ENCODE peak calls at places on chromosomes 4 and X, in five cellular contexts. S is HEK293T, R is HepG2, B is NT2/D1, K is H1. H is an unnamed sample.

GRCh38 chr4:41216294-41217019 is 2.1 kb upstream of the APBB2 start:
- DNase-seq in B (peak; percentile 44), R (peak; percentile 84), K (peak; percentile 62), S (peak; percentile 77), H (peak; percentile 55)

GRCh38 chr4:16205298-16206164 is 20.7 kb downstream of the TAPT1 start:
- DNase-seq in K (no peak), S (peak; percentile 60), R (peak; percentile 31), B (no peak), H (no peak)

GRCh38 chrX:139898334-139898733 is 34.5 kb downstream of the ATP11C start:
- DNase-seq in B (no peak), R (no peak), K (no peak), S (no peak), H (no peak)

GRCh38 chr4:1012031-1012739 is 759 bp downstream of the FGFRL1 start:
- DNase-seq in B (no peak), R (peak; percentile 51), S (no peak), K (no peak), H (no peak)

GRCh38 chrX:48590203-48591103 is 6.8 kb upstream of the WDR13 start:
- DNase-seq in K (no peak), R (peak; percentile 18), B (no peak), S (no peak), H (no peak)

GRCh38 chrX:119168104-119168503 is 40.5 kb upstream of the KIAA1210 start:
- DNase-seq in K (no peak), R (no peak), S (no peak), B (no peak), H (no peak)

GRCh38 chr4:83581411-83582288 is 45.7 kb downstream of the GPAT3 start:
- DNase-seq in S (no peak), K (no peak), B (no peak), R (no peak), H (peak; percentile 39)

GRCh38 chr4:67087897-67088296 is 457.4 kb downstream of the CENPC start:
- DNase-seq in R (peak; percentile 27), S (peak; percentile 14), K (peak; percentile 10), B (peak; percentile 32), H (no peak)

GRCh38 chrX:123504047-123504446 is 228.8 kb downstream of the THOC2 start:
- DNase-seq in K (no peak), R (no peak), B (no peak), S (no peak), H (no peak)

GRCh38 chr4:26325191-26325590 is 4.4 kb downstream of the RBPJ start:
- DNase-seq in B (no peak), S (no peak), K (no peak), R (peak; percentile 42), H (no peak)

GRCh38 chrX:102339312-102340298 is 92.6 kb downstream of the NXF2 start:
- DNase-seq in K (no peak), S (no peak), R (no peak), B (no peak), H (no peak)

GRCh38 chr4:25814323-25814722 is 48.5 kb downstream of the SEL1L3 start:
- DNase-seq in R (no peak), B (no peak), S (no peak), K (no peak), H (no peak)

GRCh38 chr4:71009796-71010588 is 16.5 kb downstream of the DCK start:
- DNase-seq in B (no peak), R (peak; percentile 50), K (no peak), S (peak; percentile 34), H (no peak)

GRCh38 chr4:67721770-67722597 is 21.0 kb upstream of the UBA6 start:
- DNase-seq in R (no peak), S (no peak), K (no peak), B (no peak), H (no peak)

GRCh38 chrX:129755779-129756650 is 17.2 kb downstream of the XPNPEP2 start:
- DNase-seq in R (no peak), K (no peak), B (no peak), S (no peak), H (no peak)

GRCh38 chr4:113008726-113009125 is 40.7 kb upstream of the ANK2 start:
- DNase-seq in B (no peak), K (no peak), R (no peak), S (no peak), H (no peak)

GRCh38 chr4:150316332-150317205 is 238.3 kb downstream of the DCLK2 start:
- DNase-seq in B (no peak), K (no peak), S (no peak), R (no peak), H (no peak)

GRCh38 chr4:39620551-39620950 is 18.1 kb downstream of the SMIM14 start:
- DNase-seq in K (no peak), S (no peak), B (no peak), R (no peak), H (no peak)

GRCh38 chrX:41025926-41026325 is 59.3 kb upstream of the USP9X start:
- DNase-seq in K (no peak), S (no peak), R (no peak), B (no peak), H (no peak)

GRCh38 chrX:118698516-118699247 is 28.7 kb upstream of the IL13RA1 start:
- DNase-seq in B (no peak), S (no peak), R (no peak), K (no peak), H (no peak)

GRCh38 chrX:107996124-107996523 is 14.0 kb upstream of the TEX13B start:
- DNase-seq in B (no peak), K (no peak), S (no peak), R (no peak), H (no peak)

GRCh38 chrX:150696264-150696789 is 3.1 kb downstream of the MTMR1 start:
- DNase-seq in S (no peak), B (no peak), K (no peak), R (no peak), H (no peak)

GRCh38 chrX:110421499-110422455 is 63.1 kb downstream of the RTL9 start:
- DNase-seq in K (no peak), R (no peak), B (no peak), S (no peak), H (no peak)

GRCh38 chr4:39609454-39609911 is 29.2 kb downstream of the SMIM14 start:
- DNase-seq in K (no peak), S (no peak), B (no peak), R (peak; percentile 64), H (peak; percentile 96)

GRCh38 chrX:136185409-136186022 is 38.2 kb downstream of the FHL1 start:
- DNase-seq in R (no peak), S (no peak), K (no peak), B (no peak), H (no peak)

DNA sequence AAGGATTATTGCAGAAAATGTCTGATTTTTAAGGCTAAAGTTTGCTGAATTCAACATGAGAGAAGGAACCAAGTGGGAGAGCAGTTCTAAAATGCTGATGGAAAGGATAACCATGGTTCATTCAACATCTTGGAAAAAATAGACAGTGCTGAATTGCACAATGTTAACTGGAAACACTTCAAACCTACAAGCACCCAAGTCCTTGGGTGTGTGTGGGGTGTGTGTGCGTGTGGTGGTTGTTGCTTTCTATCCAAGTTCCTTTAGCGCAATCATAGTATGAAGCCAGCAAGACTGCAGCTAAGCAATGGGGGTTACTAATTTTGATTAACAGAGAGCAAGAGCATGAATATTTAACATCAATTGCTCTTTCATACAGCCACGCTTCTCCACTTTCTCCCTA is 29.3 kb upstream of the SCOC start:
- DNase-seq in B (no peak), R (no peak), K (no peak), S (no peak), H (no peak)
- TF ChIP-seq SUZ12 in B (no peak), R (no peak), K (no peak), S (no peak), H (no peak)

GRCh38 chr4:168598191-168598590 is 101.3 kb downstream of the PALLD start:
- DNase-seq in R (no peak), S (no peak), K (no peak), B (no peak), H (no peak)
- TF ChIP-seq SUZ12 in R (no peak), S (no peak), K (no peak), B (no peak), H (no peak)

GRCh38 chr4:63085091-63085490 is 1324.2 kb downstream of the TECRL start:
- DNase-seq in K (no peak), B (no peak), S (no peak), R (no peak), H (no peak)

DNA sequence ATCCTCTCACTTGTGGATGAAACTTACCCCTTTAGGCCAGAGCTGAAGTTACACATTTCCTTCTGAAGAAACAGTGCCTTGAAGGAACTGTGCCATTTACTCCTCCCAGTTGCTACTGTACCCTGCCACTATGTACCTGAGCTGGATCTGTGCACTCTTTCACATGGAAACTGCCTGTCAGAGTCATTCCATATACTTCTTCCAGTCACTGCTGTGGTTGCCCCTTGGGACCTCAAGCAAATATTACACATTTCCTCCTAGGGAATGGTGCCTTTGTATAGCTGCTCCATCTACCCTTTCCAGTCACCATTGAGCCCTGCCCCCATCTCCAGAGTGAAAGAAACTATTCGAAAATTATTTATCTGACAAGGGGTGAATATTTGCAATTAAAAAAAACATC is 1328.3 kb downstream of the TECRL start:
- DNase-seq in B (no peak), S (no peak), K (no peak), R (no peak), H (no peak)
- TF ChIP-seq SUZ12 in B (no peak), S (no peak), K (no peak), R (no peak), H (no peak)

DNA sequence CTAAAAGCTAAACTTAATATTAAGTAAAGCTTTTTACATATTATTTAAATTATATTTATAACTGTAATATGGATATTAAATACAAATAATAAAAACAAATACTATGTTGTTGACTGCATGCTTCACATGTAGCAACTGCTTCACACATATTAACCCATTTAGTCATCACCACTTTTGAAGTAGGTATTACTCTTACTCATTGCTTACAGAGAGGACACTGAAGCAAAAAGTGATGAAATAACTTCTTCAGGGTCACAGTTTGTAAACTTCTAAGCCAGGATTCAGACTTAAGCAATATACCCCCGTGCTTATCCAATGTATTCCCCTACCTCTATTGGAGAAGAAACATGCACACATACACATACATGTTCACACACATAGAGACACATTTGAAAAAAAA is 166.6 kb downstream of the DKK2 start:
- DNase-seq in K (no peak), B (no peak), S (no peak), R (no peak), H (no peak)
- TF ChIP-seq SUZ12 in K (no peak), B (no peak), S (no peak), R (no peak), H (no peak)

DNA sequence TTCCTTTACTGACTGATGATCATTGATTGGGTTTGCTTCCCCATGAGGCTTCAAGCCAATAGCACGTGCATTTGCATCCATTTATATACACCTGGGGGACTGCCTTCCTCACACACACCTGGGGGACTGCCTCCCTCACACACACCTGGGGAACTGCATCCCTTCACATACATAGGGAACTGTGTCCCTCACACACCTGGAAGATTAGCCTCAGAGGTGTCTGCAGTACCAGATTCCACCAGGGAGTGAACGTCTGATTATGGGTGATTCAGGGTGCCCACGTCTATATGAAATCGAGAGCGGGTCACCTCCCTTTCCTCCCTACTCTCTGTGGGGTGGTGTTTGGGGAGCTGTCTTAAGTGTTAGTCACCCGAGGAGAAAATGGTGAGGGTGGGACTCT is 16.9 kb downstream of the CD99 start:
- DNase-seq in B (no peak), R (no peak), S (no peak), K (no peak), H (no peak)
- TF ChIP-seq SUZ12 in B (no peak), R (no peak), S (no peak), K (no peak), H (no peak)

DNA sequence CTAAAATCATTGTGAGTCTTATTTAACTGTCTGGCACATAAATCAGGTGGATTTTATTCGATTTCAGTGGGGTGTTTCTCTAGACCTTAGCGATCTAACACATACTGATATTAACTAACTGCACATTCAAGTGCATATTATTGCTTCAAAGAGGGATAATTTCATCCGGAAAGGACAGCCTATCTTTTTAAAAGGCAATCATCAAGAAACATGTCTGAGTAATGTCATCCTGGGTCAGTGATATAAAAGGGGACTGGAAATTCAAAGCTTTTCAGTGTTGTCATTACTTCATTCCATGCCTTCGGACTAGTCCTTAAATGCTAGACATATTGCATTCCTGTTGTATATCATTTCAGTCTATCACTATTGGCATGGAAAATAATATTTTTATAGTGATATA is 388.8 kb downstream of the PCDH10 start:
- DNase-seq in S (no peak), R (no peak), K (no peak), B (no peak), H (no peak)
- TF ChIP-seq SUZ12 in S (no peak), R (no peak), K (no peak), B (no peak), H (no peak)

H was measured in GM12878.